ENCODE peak calls at places on chromosomes 6 and 20, in ten cellular contexts. O is omental fat pad, V is heart left ventricle, L is WTC11, Z is glutamatergic neuron, G is coronary artery, T is breast epithelium, S is AG09309, N is RWPE1, R is cardiac muscle cell. I is an unnamed sample.

GRCh38 chr20:43238833-43239232 is 49.1 kb upstream of the PTPRT start:
- DNase-seq in V (no peak), G (no peak), Z (no peak), S (no peak), O (no peak), T (no peak), N (peak; percentile 57), R (peak; percentile 8), L (peak; percentile 15), I (no peak)

GRCh38 chr20:63860325-63861051 is 810 bp upstream of the ABHD16B start:
- DNase-seq in O (no peak), V (no peak), S (no peak), L (no peak), Z (no peak), N (no peak), G (no peak), R (no peak), T (no peak), I (no peak)

GRCh38 chr6:89644864-89645263 is 6.3 kb upstream of the LYRM2 start:
- DNase-seq in O (no peak), N (no peak), T (no peak), G (no peak), V (no peak), L (no peak), R (no peak), Z (no peak), S (no peak), I (no peak)

GRCh38 chr6:11607381-11607780 is 69.8 kb downstream of the TMEM170B start:
- DNase-seq in S (no peak), V (no peak), N (no peak), Z (no peak), O (no peak), R (no peak), T (no peak), G (no peak), L (no peak), I (no peak)

GRCh38 chr6:14212020-14212419 is 94.4 kb downstream of the CD83 start:
- DNase-seq in Z (no peak), T (no peak), L (no peak), S (no peak), N (peak; percentile 33), V (no peak), O (no peak), R (no peak), G (no peak), I (no peak)

GRCh38 chr6:170175644-170176620 is 114.9 kb downstream of the DLL1 start:
- DNase-seq in O (no peak), S (no peak), N (no peak), T (peak; percentile 40), R (no peak), Z (no peak), L (no peak), V (no peak), G (peak; percentile 58), I (no peak)

GRCh38 chr6:163180874-163181541 is 233.5 kb upstream of the QKI start:
- DNase-seq in N (peak; percentile 36), S (no peak), O (peak; percentile 28), T (no peak), V (peak; percentile 84), Z (peak; percentile 74), L (peak; percentile 77), R (peak; percentile 89), G (no peak), I (peak; percentile 1)

GRCh38 chr6:110654096-110654820 is 161.0 kb downstream of the CDK19 start:
- DNase-seq in L (no peak), G (no peak), Z (no peak), N (peak; percentile 18), T (no peak), V (no peak), S (no peak), R (no peak), O (no peak), I (no peak)

DNA sequence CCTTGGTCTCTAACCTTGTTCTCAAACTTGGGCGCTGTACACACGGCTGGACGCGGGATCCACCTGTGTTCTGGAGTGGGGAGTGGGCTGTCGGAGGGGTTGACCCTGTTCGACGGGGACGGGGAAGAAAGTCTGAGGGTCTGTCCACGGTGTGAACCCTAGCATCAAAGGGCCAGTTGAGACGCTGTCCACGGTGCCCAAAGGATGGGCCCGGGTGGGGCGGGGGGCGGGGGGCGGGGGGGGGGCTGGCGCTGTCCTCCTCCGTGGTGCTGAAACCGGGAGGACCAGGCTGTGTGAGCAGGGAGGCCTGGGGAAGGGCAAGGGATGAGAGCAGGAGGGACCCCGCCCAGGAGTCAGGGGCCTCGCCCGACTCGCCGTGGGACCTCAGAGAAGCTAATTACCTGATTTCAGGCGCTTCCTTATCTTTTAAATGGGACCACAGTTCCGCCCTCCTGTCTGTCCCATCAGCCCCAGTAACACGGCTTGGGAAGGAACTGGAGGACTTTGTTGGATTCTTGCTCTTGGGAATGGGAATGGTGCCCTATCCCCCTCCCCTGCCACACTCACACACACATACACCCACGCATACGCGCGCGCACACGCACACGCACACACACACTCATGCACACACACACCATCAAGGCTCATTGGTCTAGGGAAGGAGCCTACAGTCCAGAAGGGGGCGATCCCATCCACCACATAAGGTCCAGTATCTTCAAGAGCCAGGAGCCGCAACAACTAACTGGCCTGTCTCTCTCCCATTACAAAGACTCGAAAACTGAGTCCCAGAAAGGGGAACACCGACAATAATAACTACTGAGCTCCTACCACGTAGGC is 1.0 kb upstream of the VSTM2L start:
- DNase-seq in O (no peak), V (peak; percentile 49), N (peak; percentile 85), T (no peak), G (no peak), L (peak; percentile 49), R (peak; percentile 75), Z (no peak), S (peak; percentile 34), I (peak; percentile 31)
- TF ChIP-seq CTCF in O (no peak), V (peak; percentile 27), N (no peak), T (no peak), G (no peak), L (peak; percentile 29), R (peak; percentile 46), Z (peak; percentile 20), S (peak; percentile 64), I (peak; percentile 46)

DNA sequence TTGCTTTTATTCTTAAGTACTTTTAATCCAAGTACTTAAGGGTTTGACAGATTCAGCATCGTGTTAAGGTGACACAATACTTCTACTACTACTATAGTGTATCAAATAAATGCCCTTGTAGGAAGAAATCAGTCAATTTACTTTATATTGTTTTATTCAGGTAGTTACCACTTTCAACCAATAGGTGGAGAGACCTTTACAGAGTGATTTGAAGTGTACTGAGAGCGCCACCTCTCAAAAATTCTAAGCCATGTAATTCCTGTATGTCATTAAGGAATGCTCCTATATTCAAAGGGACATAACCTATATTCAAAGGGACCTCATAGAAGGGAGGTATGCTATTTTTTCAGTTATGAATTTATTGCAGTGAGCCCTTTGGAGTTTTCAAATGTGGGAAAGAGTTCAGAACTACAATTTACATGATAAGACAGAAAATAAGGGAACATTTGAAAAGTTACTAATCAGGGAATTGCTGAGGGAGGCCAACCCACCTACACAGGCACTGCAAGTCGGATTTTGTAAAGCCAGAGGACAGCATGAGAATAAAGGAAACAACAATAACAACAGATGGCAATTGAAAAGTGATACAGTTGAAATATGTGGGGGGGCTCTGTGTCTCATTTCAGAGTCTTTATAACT is 955.6 kb downstream of the TBC1D32 start:
- DNase-seq in R (peak; percentile 73), V (no peak), T (no peak), O (no peak), Z (no peak), S (no peak), L (no peak), N (peak; percentile 26), G (no peak), I (no peak)
- TF ChIP-seq CTCF in R (peak; percentile 70), V (peak; percentile 18), T (peak; percentile 16), O (no peak), Z (peak; percentile 71), S (no peak), L (peak; percentile 32), N (peak; percentile 53), G (no peak), I (peak; percentile 49)

GRCh38 chr6:139108378-139108777 is 26.5 kb upstream of the HECA start:
- DNase-seq in Z (no peak), S (no peak), R (no peak), N (no peak), L (no peak), O (no peak), T (no peak), V (no peak), G (no peak), I (no peak)

GRCh38 chr6:139107051-139107450 is 27.8 kb upstream of the HECA start:
- DNase-seq in G (no peak), O (no peak), S (no peak), L (no peak), T (no peak), N (no peak), R (no peak), V (no peak), Z (no peak), I (no peak)

GRCh38 chr6:139112146-139112545 is 22.7 kb upstream of the HECA start:
- DNase-seq in O (no peak), N (peak; percentile 41), R (no peak), L (no peak), Z (no peak), G (no peak), S (no peak), T (no peak), V (no peak), I (no peak)

GRCh38 chr6:139112561-139112960 is 22.3 kb upstream of the HECA start:
- DNase-seq in R (no peak), V (no peak), G (no peak), S (no peak), L (no peak), N (peak; percentile 4), T (no peak), O (no peak), Z (no peak), I (no peak)

DNA sequence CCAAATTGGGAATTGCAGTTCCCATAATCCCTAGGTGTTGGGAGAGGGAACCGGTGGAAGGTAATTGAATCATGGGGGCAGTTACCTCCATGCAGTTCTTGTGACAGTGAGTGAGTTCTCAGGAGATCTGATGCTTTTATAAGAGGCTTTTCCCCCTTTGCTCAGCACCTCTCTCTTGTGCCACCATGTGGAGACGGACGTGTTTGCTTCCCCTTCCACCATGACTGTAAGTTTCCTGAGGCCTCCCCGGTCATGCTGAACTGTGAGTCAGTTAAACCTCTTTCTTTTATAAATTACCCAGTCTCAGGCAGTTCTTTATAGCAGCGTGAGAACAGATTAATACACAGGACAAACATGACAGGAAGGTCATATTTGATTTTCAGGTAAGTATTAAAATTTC is 25.3 kb upstream of the HECA start:
- DNase-seq in O (no peak), Z (peak; percentile 20), R (peak; percentile 8), G (no peak), S (no peak), T (no peak), L (peak; percentile 62), V (no peak), N (no peak), I (no peak)
- TF ChIP-seq CTCF in O (no peak), Z (no peak), R (peak; percentile 55), G (no peak), S (peak; percentile 27), T (no peak), L (no peak), V (peak; percentile 38), N (no peak), I (peak; percentile 24)

DNA sequence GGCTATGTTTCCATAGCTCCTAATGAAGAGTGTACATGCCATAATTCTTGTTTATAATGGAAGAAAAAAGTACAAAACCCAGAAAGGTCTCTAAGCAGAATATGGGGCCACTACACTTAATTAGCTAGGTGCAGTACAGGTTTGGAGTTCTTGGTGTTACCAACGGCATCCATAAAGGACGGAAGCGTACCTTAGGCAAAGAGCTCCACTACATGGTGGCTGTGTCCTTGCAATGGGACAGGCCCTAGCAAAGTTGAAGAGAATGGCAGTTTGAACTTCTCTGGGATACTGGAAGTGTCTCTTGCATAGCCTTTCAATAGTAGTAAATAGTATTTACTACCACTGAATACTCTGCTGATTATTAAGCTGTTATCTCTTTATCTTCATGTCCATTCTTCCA is 371.7 kb upstream of the MMS22L start:
- DNase-seq in G (no peak), T (no peak), Z (no peak), R (no peak), O (no peak), N (no peak), V (no peak), L (no peak), S (no peak), I (no peak)
- TF ChIP-seq CTCF in G (no peak), T (no peak), Z (no peak), R (no peak), O (no peak), N (no peak), V (no peak), L (no peak), S (no peak), I (no peak)

I was measured in AG09319.